ENCODE peak calls at places on chromosomes 13 and 19, in ten cellular contexts. K, U, Q, B, O, D, G, X, V and Z are unnamed samples.

GRCh38 chr13:51912091-51912490 is 50.3 kb downstream of the CCDC70 start:
- DNase-seq in K (peak), U (no peak), Q (no peak), B (peak), O (no peak), D (no peak), G (no peak), X (peak), V (no peak), Z (no peak)

GRCh38 chr19:41500443-41500842 is 57.5 kb downstream of the ERICH4 start:
- DNase-seq in K (no peak), U (no peak), Q (no peak), B (no peak), O (no peak), D (no peak), G (no peak), X (no peak), V (no peak), Z (no peak)

GRCh38 chr19:5914946-5915781 is 1.1 kb downstream of the CAPS start:
- DNase-seq in K (no peak), U (no peak), Q (no peak), B (peak), O (no peak), D (no peak), G (no peak), X (no peak), V (no peak), Z (no peak)

GRCh38 chr19:49553451-49554271 is 25.9 kb downstream of the RCN3 start:
- DNase-seq in K (peak), U (peak), Q (no peak), B (peak), O (no peak), D (no peak), G (no peak), X (no peak), V (peak), Z (no peak)

GRCh38 chr13:47117268-47117667 is 220.4 kb upstream of the HTR2A start:
- DNase-seq in K (peak), U (peak), Q (no peak), B (peak), O (no peak), D (no peak), G (no peak), X (no peak), V (peak), Z (no peak)

GRCh38 chr19:9917322-9917721 is 19.0 kb downstream of the OLFM2 start:
- DNase-seq in K (peak), U (peak), Q (no peak), B (peak), O (no peak), D (peak), G (no peak), X (peak), V (no peak), Z (peak)

GRCh38 chr19:48836089-48837017 is at the start of gene HSD17B14:
- DNase-seq in K (peak), U (peak), Q (no peak), B (peak), O (no peak), D (no peak), G (no peak), X (no peak), V (no peak), Z (peak)

GRCh38 chr19:40542197-40542859 is 34.3 kb upstream of the SHKBP1 start:
- DNase-seq in K (no peak), U (peak), Q (no peak), B (no peak), O (no peak), D (no peak), G (no peak), X (peak), V (no peak), Z (no peak)

GRCh38 chr19:41304706-41305483 is 5.1 kb upstream of the CCDC97 start:
- DNase-seq in K (no peak), U (no peak), Q (no peak), B (no peak), O (no peak), D (no peak), G (no peak), X (no peak), V (no peak), Z (no peak)

GRCh38 chr13:111972261-111972780 is 94.6 kb upstream of the SOX1 start:
- DNase-seq in K (no peak), U (no peak), Q (no peak), B (no peak), O (no peak), D (no peak), G (no peak), X (no peak), V (no peak), Z (no peak)

GRCh38 chr13:64553411-64554129 is 2676.6 kb downstream of the PCDH9 start:
- DNase-seq in K (peak), U (peak), Q (no peak), B (peak), O (no peak), D (no peak), G (no peak), X (no peak), V (no peak), Z (no peak)

GRCh38 chr13:61795580-61795979 is 379.9 kb upstream of the PCDH20 start:
- DNase-seq in K (no peak), U (no peak), Q (no peak), B (no peak), O (no peak), D (no peak), G (no peak), X (no peak), V (no peak), Z (no peak)

GRCh38 chr13:95644611-95645052 is at the start of gene DZIP1:
- DNase-seq in K (peak), U (peak), Q (peak), B (peak), O (no peak), D (peak), G (no peak), X (peak), V (peak), Z (peak)

GRCh38 chr13:51282322-51282721 is 57.2 kb upstream of the SERPINE3 start:
- DNase-seq in K (no peak), U (no peak), Q (no peak), B (no peak), O (no peak), D (no peak), G (no peak), X (no peak), V (no peak), Z (no peak)

GRCh38 chr13:102191951-102192461 is 209.8 kb downstream of the FGF14 start:
- DNase-seq in K (peak), U (peak), Q (no peak), B (peak), O (no peak), D (no peak), G (no peak), X (no peak), V (no peak), Z (no peak)

GRCh38 chr13:93786846-93787245 is 560.2 kb downstream of the GPC6 start:
- DNase-seq in K (no peak), U (no peak), Q (no peak), B (no peak), O (no peak), D (no peak), G (no peak), X (no peak), V (no peak), Z (peak)

GRCh38 chr19:5436101-5436947 is 18.9 kb upstream of the ZNRF4 start:
- DNase-seq in K (peak), U (peak), Q (no peak), B (peak), O (no peak), D (no peak), G (no peak), X (peak), V (peak), Z (peak)

GRCh38 chr13:35594096-35594495 is 117.6 kb upstream of the MAB21L1 start:
- DNase-seq in K (no peak), U (no peak), Q (no peak), B (no peak), O (no peak), D (no peak), G (no peak), X (no peak), V (no peak), Z (no peak)

GRCh38 chr19:48656840-48657474 is 11.0 kb upstream of the CA11 start:
- DNase-seq in K (peak), U (peak), Q (peak), B (peak), O (no peak), D (no peak), G (no peak), X (no peak), V (peak), Z (no peak)

GRCh38 chr13:70016116-70016515 is 91.5 kb upstream of the ATXN8OS start:
- DNase-seq in K (no peak), U (no peak), Q (no peak), B (no peak), O (no peak), D (no peak), G (no peak), X (no peak), V (no peak), Z (no peak)

GRCh38 chr13:39913928-39914327 is 258.5 kb downstream of the COG6 start:
- DNase-seq in K (peak), U (peak), Q (no peak), B (no peak), O (no peak), D (no peak), G (no peak), X (no peak), V (no peak), Z (no peak)

GRCh38 chr13:97182065-97182890 is 39.9 kb upstream of the MBNL2 start:
- DNase-seq in K (no peak), U (no peak), Q (no peak), B (peak), O (no peak), D (no peak), G (no peak), X (no peak), V (no peak), Z (no peak)

GRCh38 chr13:28530729-28531194 is 35.8 kb upstream of the FLT1 start:
- DNase-seq in K (no peak), U (peak), Q (no peak), B (peak), O (no peak), D (no peak), G (no peak), X (no peak), V (no peak), Z (no peak)

GRCh38 chr13:102040812-102041211 is 361.0 kb downstream of the FGF14 start:
- DNase-seq in K (no peak), U (no peak), Q (no peak), B (no peak), O (no peak), D (no peak), G (no peak), X (no peak), V (no peak), Z (no peak)

GRCh38 chr19:39106201-39106600 is 19.4 kb upstream of the PAK4 start:
- DNase-seq in K (no peak), U (no peak), Q (no peak), B (no peak), O (no peak), D (no peak), G (no peak), X (no peak), V (no peak), Z (no peak)

GRCh38 chr19:45798995-45799517 is 6.4 kb upstream of the DMWD start:
- DNase-seq in K (peak), U (peak), Q (peak), B (peak), O (no peak), D (peak), G (peak), X (peak), V (peak), Z (peak)

GRCh38 chr13:112616586-112617381 is 28.8 kb upstream of the TUBGCP3 start:
- DNase-seq in K (peak), U (peak), Q (no peak), B (peak), O (no peak), D (peak), G (peak), X (peak), V (no peak), Z (peak)

GRCh38 chr19:22617614-22618325 is 16.4 kb upstream of the ZNF492 start:
- DNase-seq in K (no peak), U (no peak), Q (no peak), B (no peak), O (no peak), D (no peak), G (no peak), X (no peak), V (no peak), Z (no peak)

GRCh38 chr13:76836311-76836710 is 49.9 kb downstream of the KCTD12 start:
- DNase-seq in K (peak), U (peak), Q (no peak), B (peak), O (no peak), D (no peak), G (no peak), X (no peak), V (no peak), Z (no peak)

GRCh38 chr19:33503791-33504444 is 17.7 kb downstream of the PEPD start:
- DNase-seq in K (no peak), U (no peak), Q (no peak), B (no peak), O (no peak), D (no peak), G (no peak), X (no peak), V (no peak), Z (no peak)

GRCh38 chr13:75876371-75877050 is 240.4 kb downstream of the LMO7 start:
- DNase-seq in K (peak), U (peak), Q (no peak), B (peak), O (no peak), D (peak), G (peak), X (peak), V (peak), Z (peak)

GRCh38 chr19:848457-848921 is 3.6 kb upstream of the ELANE start:
- DNase-seq in K (no peak), U (peak), Q (no peak), B (no peak), O (no peak), D (no peak), G (no peak), X (no peak), V (no peak), Z (no peak)

GRCh38 chr19:45469835-45470146 is 2.0 kb downstream of the FOSB start:
- DNase-seq in K (no peak), U (no peak), Q (peak), B (no peak), O (no peak), D (peak), G (peak), X (peak), V (no peak), Z (peak)

GRCh38 chr13:101474419-101474957 is 22.0 kb downstream of the ITGBL1 start:
- DNase-seq in K (peak), U (peak), Q (no peak), B (peak), O (no peak), D (no peak), G (no peak), X (no peak), V (no peak), Z (no peak)